ENCODE peak calls at places on chromosomes 6 and 20, in eight cellular contexts. F, M, L, S, N, O, C and B are unnamed samples.
A peak's percentile ranks its signal among the peaks of the same experiment; 100 is the strongest.

GRCh38 chr6:101662111-101662897 is 268.8 kb downstream of the GRIK2 start:
- DNase-seq in F (no peak), M (no peak), L (no peak), S (no peak), N (no peak), O (no peak), C (no peak), B (no peak)

GRCh38 chr6:43144879-43145278 is 26.2 kb upstream of the SRF start:
- DNase-seq in F (no peak), M (no peak), L (no peak), S (no peak), N (no peak), O (no peak), C (no peak), B (no peak)

GRCh38 chr20:59778615-59779200 is 154.7 kb downstream of the SYCP2 start:
- DNase-seq in F (no peak), M (no peak), L (no peak), S (no peak), N (no peak), O (peak; percentile 32), C (no peak), B (peak; percentile 14)

GRCh38 chr6:56329296-56330050 is 82.1 kb upstream of the COL21A1 start:
- DNase-seq in F (no peak), M (no peak), L (no peak), S (no peak), N (no peak), O (no peak), C (peak; percentile 81), B (no peak)

GRCh38 chr6:84768442-84769174 is 4.2 kb upstream of the TBX18 start:
- DNase-seq in F (no peak), M (peak; percentile 25), L (no peak), S (no peak), N (no peak), O (peak; percentile 79), C (no peak), B (no peak)

GRCh38 chr6:32102255-32102654 is 6.9 kb downstream of the TNXB start:
- DNase-seq in F (no peak), M (no peak), L (no peak), S (no peak), N (no peak), O (no peak), C (no peak), B (no peak)

GRCh38 chr20:7868108-7868507 is 72.2 kb downstream of the HAO1 start:
- DNase-seq in F (no peak), M (no peak), L (no peak), S (no peak), N (no peak), O (no peak), C (no peak), B (no peak)

GRCh38 chr6:114315841-114316595 is 26.8 kb downstream of the HS3ST5 start:
- DNase-seq in F (no peak), M (no peak), L (no peak), S (no peak), N (no peak), O (no peak), C (no peak), B (no peak)

GRCh38 chr6:131803007-131803769 is 4.6 kb upstream of the ENPP1 start:
- DNase-seq in F (no peak), M (no peak), L (no peak), S (no peak), N (no peak), O (no peak), C (no peak), B (no peak)

GRCh38 chr6:167528239-167528638 is 203.4 kb downstream of the TTLL2 start:
- DNase-seq in F (no peak), M (no peak), L (no peak), S (no peak), N (no peak), O (no peak), C (no peak), B (no peak)

GRCh38 chr6:44682987-44683779 is 295.7 kb downstream of the CDC5L start:
- DNase-seq in F (no peak), M (no peak), L (no peak), S (no peak), N (no peak), O (no peak), C (no peak), B (peak; percentile 40)

GRCh38 chr20:53515749-53516148 is 77.9 kb downstream of the ZNF217 start:
- DNase-seq in F (no peak), M (no peak), L (no peak), S (no peak), N (no peak), O (no peak), C (no peak), B (no peak)

GRCh38 chr6:48078092-48078491 is 32.9 kb downstream of the PTCHD4 start:
- DNase-seq in F (no peak), M (no peak), L (no peak), S (no peak), N (no peak), O (no peak), C (peak; percentile 47), B (no peak)

GRCh38 chr6:111119550-111120329 is 32.4 kb downstream of the SLC16A10 start:
- DNase-seq in F (no peak), M (no peak), L (no peak), S (no peak), N (no peak), O (no peak), C (no peak), B (no peak)

GRCh38 chr6:134517145-134517658 is 199.3 kb upstream of the SGK1 start:
- DNase-seq in F (peak; percentile 86), M (peak; percentile 69), L (peak; percentile 87), S (no peak), N (peak; percentile 29), O (peak; percentile 81), C (peak; percentile 86), B (peak; percentile 84)

GRCh38 chr20:49395183-49395582 is 87.3 kb downstream of the KCNB1 start:
- DNase-seq in F (no peak), M (no peak), L (no peak), S (no peak), N (no peak), O (peak; percentile 78), C (no peak), B (no peak)

GRCh38 chr6:133890941-133891813 is 2.3 kb downstream of the TCF21 start:
- DNase-seq in F (no peak), M (peak; percentile 60), L (peak; percentile 51), S (no peak), N (no peak), O (no peak), C (no peak), B (peak; percentile 76)

GRCh38 chr20:57525328-57526053 is 551 bp upstream of the CTCFL start:
- DNase-seq in F (no peak), M (no peak), L (no peak), S (no peak), N (no peak), O (no peak), C (no peak), B (no peak)

GRCh38 chr20:37095609-37096414 is at the start of gene RBL1:
- DNase-seq in F (peak; percentile 69), M (peak; percentile 87), L (peak; percentile 89), S (peak; percentile 80), N (peak; percentile 50), O (peak; percentile 93), C (peak; percentile 84), B (peak; percentile 85)

GRCh38 chr20:37095108-37095608 is 639 bp downstream of the RBL1 start:
- DNase-seq in F (no peak), M (no peak), L (no peak), S (peak; percentile 34), N (no peak), O (no peak), C (no peak), B (no peak)

DNA sequence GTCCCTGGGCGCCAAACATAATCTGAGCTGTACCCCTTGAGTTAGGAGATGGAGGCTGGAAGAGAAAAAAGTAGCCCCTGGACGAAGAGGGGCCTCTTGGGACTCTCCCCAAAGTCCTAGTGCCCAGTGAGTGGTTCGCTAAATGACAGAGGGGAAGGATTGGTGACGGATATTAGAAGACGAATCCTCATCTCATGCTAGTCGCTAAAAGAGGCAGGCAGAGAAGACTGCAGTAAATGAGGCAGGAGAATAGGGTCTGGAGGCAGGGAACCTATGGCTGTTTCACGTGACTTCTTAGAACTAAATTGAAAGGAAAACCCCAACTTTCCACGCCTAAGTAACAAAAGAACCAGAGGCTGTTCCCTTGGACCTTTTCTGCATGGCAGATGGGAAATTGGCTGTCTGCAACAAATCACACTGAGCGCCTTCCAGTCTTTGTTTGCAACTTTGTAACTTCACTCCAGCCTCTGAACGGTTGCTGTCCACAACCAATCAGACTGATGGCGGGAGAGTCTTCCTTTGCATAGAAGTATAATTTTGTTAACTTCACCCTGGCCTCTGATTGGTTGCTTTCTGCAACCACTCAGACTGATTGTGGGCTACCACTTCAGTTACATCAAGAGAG is 730 bp upstream of the RBL1 start:
- DNase-seq in F (no peak), M (no peak), L (no peak), S (no peak), N (no peak), O (no peak), C (no peak), B (no peak)
- H3K4me3 ChIP-seq in F (peak overlapping the region; percentile 88), M (peak overlapping the region; percentile 72), L (peak overlapping the region; percentile 100), S (peak overlapping the region; percentile 53), N (peak overlapping the region; percentile 79), O (no peak overlapping the region), C (peak overlapping the region; percentile 78), B (peak overlapping the region; percentile 95)

GRCh38 chr20:43736588-43737091 is 9.8 kb upstream of the GTSF1L start:
- DNase-seq in F (no peak), M (no peak), L (no peak), S (no peak), N (no peak), O (peak; percentile 2), C (no peak), B (no peak)
- H3K27ac ChIP-seq in F (no peak overlapping the region), M (no peak overlapping the region), L (no peak overlapping the region), S (no peak overlapping the region), N (no peak overlapping the region), O (no peak overlapping the region), C (no peak overlapping the region), B (no peak overlapping the region)

GRCh38 chr20:51488331-51488730 is 54.2 kb downstream of the NFATC2 start:
- DNase-seq in F (no peak), M (no peak), L (no peak), S (no peak), N (no peak), O (no peak), C (no peak), B (no peak)
- H3K4me3 ChIP-seq in F (no peak overlapping the region), M (no peak overlapping the region), L (no peak overlapping the region), S (no peak overlapping the region), N (no peak overlapping the region), O (no peak overlapping the region), C (no peak overlapping the region), B (no peak overlapping the region)

GRCh38 chr20:20018366-20018765 is 1.2 kb downstream of the NAA20 start:
- DNase-seq in F (no peak), M (no peak), L (no peak), S (no peak), N (no peak), O (no peak), C (no peak), B (no peak)

GRCh38 chr20:20017852-20018245 is 687 bp downstream of the NAA20 start:
- DNase-seq in F (no peak), M (peak; percentile 33), L (no peak), S (no peak), N (no peak), O (no peak), C (peak; percentile 9), B (no peak)

GRCh38 chr20:20017001-20017851 is at the start of gene NAA20:
- DNase-seq in F (peak; percentile 96), M (peak; percentile 98), L (peak; percentile 97), S (peak; percentile 86), N (peak; percentile 70), O (peak; percentile 98), C (peak; percentile 92), B (peak; percentile 94)

GRCh38 chr20:20021835-20022234 is 4.7 kb downstream of the NAA20 start:
- DNase-seq in F (no peak), M (no peak), L (no peak), S (no peak), N (no peak), O (no peak), C (no peak), B (no peak)

GRCh38 chr20:20019123-20019522 is 2.0 kb downstream of the NAA20 start:
- DNase-seq in F (no peak), M (no peak), L (no peak), S (no peak), N (no peak), O (no peak), C (no peak), B (no peak)
- H3K27ac ChIP-seq in F (no peak overlapping the region), M (peak overlapping the region; percentile 94), L (no peak overlapping the region), S (no peak overlapping the region), N (no peak overlapping the region), O (no peak overlapping the region), C (no peak overlapping the region), B (no peak overlapping the region)